ENCODE peak calls at places on chromosome 11, in ten cellular contexts. Q is SHP77 treated with DMSO at 0.1 percent for 48 hours, G is M059J, C is stomach, H is pulmonary artery endothelial cell, B is HFF-Myc, S is GM04504, R is HEK293T, X is head of caudate nucleus, P is cardiac fibroblast. J is an unnamed sample.

GRCh38 chr11:85884581-85885021 is 29.4 kb downstream of the CCDC83 start:
- DNase-seq in C (no peak), B (no peak), G (peak; percentile 77), S (no peak), Q (no peak), X (no peak), H (no peak), R (no peak), P (peak; percentile 5), J (no peak)

GRCh38 chr11:120344302-120345004 is 8.2 kb downstream of the ARHGEF12 start:
- DNase-seq in G (peak; percentile 89), X (no peak), Q (no peak), H (no peak), P (no peak), R (no peak), B (no peak), C (no peak), S (no peak), J (no peak)

GRCh38 chr11:135004495-135004894 is 592.5 kb upstream of the B3GAT1 start:
- DNase-seq in G (no peak), C (no peak), X (no peak), S (no peak), P (no peak), Q (no peak), H (no peak), R (no peak), B (no peak), J (no peak)

GRCh38 chr11:111777094-111778046 is 11.2 kb upstream of the PPP2R1B start:
- DNase-seq in S (peak; percentile 50), B (no peak), G (peak; percentile 77), R (peak; percentile 64), H (peak; percentile 33), C (no peak), P (peak; percentile 91), X (peak; percentile 26), Q (peak; percentile 50), J (peak; percentile 45)

GRCh38 chr11:70524096-70524922 is 126.0 kb downstream of the CTTN start:
- DNase-seq in P (peak; percentile 22), C (no peak), S (no peak), B (no peak), Q (no peak), R (no peak), X (no peak), G (no peak), H (no peak), J (no peak)

GRCh38 chr11:68338041-68338800 is 25.8 kb downstream of the LRP5 start:
- DNase-seq in P (peak; percentile 37), Q (no peak), H (no peak), G (no peak), C (no peak), R (no peak), B (no peak), S (peak; percentile 43), X (peak; percentile 77), J (no peak)

GRCh38 chr11:127890026-127890611 is 697.2 kb downstream of the ETS1 start:
- DNase-seq in G (peak; percentile 81), S (peak; percentile 21), X (peak; percentile 9), Q (no peak), P (no peak), B (no peak), H (no peak), R (no peak), C (no peak), J (no peak)

GRCh38 chr11:128965485-128965884 is 22.8 kb upstream of the TP53AIP1 start:
- DNase-seq in B (no peak), C (no peak), P (peak; percentile 11), X (no peak), Q (no peak), R (no peak), S (no peak), H (no peak), G (no peak), J (no peak)

GRCh38 chr11:88482871-88483301 is 145.3 kb upstream of the CTSC start:
- DNase-seq in C (no peak), H (no peak), G (peak; percentile 59), S (peak; percentile 67), B (no peak), R (no peak), Q (no peak), P (peak; percentile 29), X (no peak), J (no peak)

GRCh38 chr11:36594316-36594989 is at the start of gene IFTAP:
- DNase-seq in X (peak; percentile 62), B (peak; percentile 90), R (peak; percentile 82), P (peak; percentile 93), G (peak; percentile 95), S (peak; percentile 81), C (peak; percentile 42), Q (peak; percentile 94), H (peak; percentile 78), J (peak; percentile 57)

GRCh38 chr11:79437981-79438630 is 2.7 kb downstream of the TENM4 start:
- DNase-seq in R (peak; percentile 16), C (no peak), B (no peak), P (no peak), S (no peak), G (peak; percentile 82), Q (no peak), X (peak; percentile 36), H (no peak), J (no peak)

J was measured in Panc1.